ENCODE peak calls at places on chromosomes 5 and 9, in ten cellular contexts. One of them, this sample, is unnamed.

GRCh38 chr5:31442253-31442820 is 89.6 kb downstream of the DROSHA start:
- DNase-seq in tibial artery: no peak
- DNase-seq in GM13977: no peak
- DNase-seq in pancreas: no peak
- DNase-seq in gastrocnemius medialis: no peak
- DNase-seq in lower leg skin: no peak
- DNase-seq in sigmoid colon: no peak
- DNase-seq in PC-3: no peak
- DNase-seq in MM.1S: no peak
- DNase-seq in omental fat pad: no peak
- DNase-seq in this sample: no peak

GRCh38 chr5:6745706-6746217 is 32.5 kb downstream of the TENT4A start:
- DNase-seq in PC-3: peak
- DNase-seq in sigmoid colon: peak
- DNase-seq in gastrocnemius medialis: no peak
- DNase-seq in tibial artery: no peak
- DNase-seq in pancreas: no peak
- DNase-seq in GM13977: peak
- DNase-seq in MM.1S: peak
- DNase-seq in lower leg skin: no peak
- DNase-seq in omental fat pad: no peak
- DNase-seq in this sample: no peak

GRCh38 chr5:31786001-31786757 is 147.2 kb downstream of the PDZD2 start:
- DNase-seq in lower leg skin: no peak
- DNase-seq in PC-3: no peak
- DNase-seq in gastrocnemius medialis: no peak
- DNase-seq in MM.1S: no peak
- DNase-seq in GM13977: no peak
- DNase-seq in tibial artery: no peak
- DNase-seq in pancreas: no peak
- DNase-seq in sigmoid colon: no peak
- DNase-seq in omental fat pad: no peak
- DNase-seq in this sample: no peak

GRCh38 chr5:164336276-164336675 is 830.9 kb downstream of the MAT2B start:
- DNase-seq in tibial artery: no peak
- DNase-seq in omental fat pad: no peak
- DNase-seq in GM13977: no peak
- DNase-seq in MM.1S: no peak
- DNase-seq in PC-3: no peak
- DNase-seq in lower leg skin: no peak
- DNase-seq in pancreas: no peak
- DNase-seq in gastrocnemius medialis: no peak
- DNase-seq in sigmoid colon: no peak
- DNase-seq in this sample: no peak

GRCh38 chr5:178437296-178438075 is 152.7 kb downstream of the COL23A1 start:
- DNase-seq in gastrocnemius medialis: no peak
- DNase-seq in pancreas: no peak
- DNase-seq in omental fat pad: no peak
- DNase-seq in sigmoid colon: no peak
- DNase-seq in tibial artery: peak
- DNase-seq in PC-3: no peak
- DNase-seq in GM13977: no peak
- DNase-seq in MM.1S: no peak
- DNase-seq in lower leg skin: peak
- DNase-seq in this sample: no peak

GRCh38 chr5:80408976-80409926 is 1.4 kb downstream of the ZFYVE16 start:
- DNase-seq in omental fat pad: no peak
- DNase-seq in gastrocnemius medialis: no peak
- DNase-seq in lower leg skin: no peak
- DNase-seq in tibial artery: no peak
- DNase-seq in sigmoid colon: no peak
- DNase-seq in pancreas: no peak
- DNase-seq in PC-3: no peak
- DNase-seq in MM.1S: no peak
- DNase-seq in GM13977: no peak
- DNase-seq in this sample: no peak

GRCh38 chr5:81657386-81657785 is 93.5 kb downstream of the SSBP2 start:
- DNase-seq in tibial artery: no peak
- DNase-seq in MM.1S: no peak
- DNase-seq in PC-3: peak
- DNase-seq in lower leg skin: no peak
- DNase-seq in GM13977: no peak
- DNase-seq in gastrocnemius medialis: no peak
- DNase-seq in pancreas: no peak
- DNase-seq in omental fat pad: no peak
- DNase-seq in sigmoid colon: no peak
- DNase-seq in this sample: no peak

GRCh38 chr5:126645132-126645531 is 44.4 kb downstream of the PHAX start:
- DNase-seq in MM.1S: no peak
- DNase-seq in tibial artery: no peak
- DNase-seq in GM13977: no peak
- DNase-seq in pancreas: no peak
- DNase-seq in omental fat pad: no peak
- DNase-seq in sigmoid colon: no peak
- DNase-seq in PC-3: no peak
- DNase-seq in lower leg skin: no peak
- DNase-seq in gastrocnemius medialis: no peak
- DNase-seq in this sample: no peak

GRCh38 chr9:75979362-75979761 is 88.9 kb downstream of the PCSK5 start:
- DNase-seq in PC-3: no peak
- DNase-seq in omental fat pad: no peak
- DNase-seq in gastrocnemius medialis: no peak
- DNase-seq in sigmoid colon: no peak
- DNase-seq in lower leg skin: no peak
- DNase-seq in MM.1S: no peak
- DNase-seq in pancreas: no peak
- DNase-seq in tibial artery: no peak
- DNase-seq in GM13977: peak
- DNase-seq in this sample: no peak
- TF ChIP-seq CTCF in PC-3: no peak
- TF ChIP-seq CTCF in omental fat pad: no peak
- TF ChIP-seq CTCF in gastrocnemius medialis: no peak
- TF ChIP-seq CTCF in sigmoid colon: no peak
- TF ChIP-seq CTCF in lower leg skin: no peak
- TF ChIP-seq CTCF in MM.1S: no peak
- TF ChIP-seq CTCF in pancreas: no peak
- TF ChIP-seq CTCF in tibial artery: no peak
- TF ChIP-seq CTCF in GM13977: peak
- TF ChIP-seq CTCF in this sample: no peak

GRCh38 chr9:97633859-97634485 is 351 bp downstream of the NCBP1 start:
- DNase-seq in GM13977: peak
- DNase-seq in gastrocnemius medialis: no peak
- DNase-seq in omental fat pad: no peak
- DNase-seq in pancreas: no peak
- DNase-seq in MM.1S: peak
- DNase-seq in sigmoid colon: no peak
- DNase-seq in tibial artery: no peak
- DNase-seq in lower leg skin: no peak
- DNase-seq in PC-3: peak
- DNase-seq in this sample: no peak

GRCh38 chr9:97640290-97640689 is 6.7 kb downstream of the NCBP1 start:
- DNase-seq in gastrocnemius medialis: no peak
- DNase-seq in PC-3: no peak
- DNase-seq in GM13977: no peak
- DNase-seq in pancreas: no peak
- DNase-seq in omental fat pad: no peak
- DNase-seq in sigmoid colon: no peak
- DNase-seq in MM.1S: no peak
- DNase-seq in lower leg skin: no peak
- DNase-seq in tibial artery: no peak
- DNase-seq in this sample: no peak

GRCh38 chr9:97635026-97635425 is 1.4 kb downstream of the NCBP1 start:
- DNase-seq in PC-3: peak
- DNase-seq in sigmoid colon: no peak
- DNase-seq in pancreas: no peak
- DNase-seq in omental fat pad: no peak
- DNase-seq in lower leg skin: no peak
- DNase-seq in MM.1S: no peak
- DNase-seq in gastrocnemius medialis: no peak
- DNase-seq in tibial artery: no peak
- DNase-seq in GM13977: no peak
- DNase-seq in this sample: no peak

GRCh38 chr9:97636903-97637302 is 3.3 kb downstream of the NCBP1 start:
- DNase-seq in sigmoid colon: no peak
- DNase-seq in lower leg skin: no peak
- DNase-seq in MM.1S: no peak
- DNase-seq in tibial artery: no peak
- DNase-seq in gastrocnemius medialis: no peak
- DNase-seq in omental fat pad: no peak
- DNase-seq in PC-3: no peak
- DNase-seq in pancreas: no peak
- DNase-seq in GM13977: no peak
- DNase-seq in this sample: no peak

DNA sequence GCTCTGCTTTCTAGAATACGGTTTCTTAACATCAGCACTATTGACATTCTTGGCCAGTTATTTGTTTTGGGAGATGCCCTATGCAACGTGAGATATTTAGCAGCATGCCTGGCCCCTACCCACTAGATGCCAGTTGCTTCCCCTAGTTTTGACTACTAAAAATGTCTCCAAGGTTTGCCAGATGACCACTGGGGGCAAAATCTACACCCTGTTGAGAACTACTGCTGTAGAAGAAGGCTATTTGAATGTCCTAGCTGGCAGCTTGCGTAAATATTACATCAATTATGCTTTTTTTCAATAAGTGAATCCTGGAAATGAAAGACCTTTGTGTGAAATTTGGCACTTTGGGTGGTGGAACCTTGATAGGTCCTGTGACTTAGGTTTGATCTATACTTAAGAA is 5.0 kb downstream of the NCBP1 start:
- DNase-seq in tibial artery: no peak
- DNase-seq in MM.1S: no peak
- DNase-seq in pancreas: no peak
- DNase-seq in gastrocnemius medialis: no peak
- DNase-seq in GM13977: no peak
- DNase-seq in sigmoid colon: no peak
- DNase-seq in lower leg skin: no peak
- DNase-seq in PC-3: peak
- DNase-seq in omental fat pad: no peak
- DNase-seq in this sample: no peak
- TF ChIP-seq CTCF in tibial artery: peak
- TF ChIP-seq CTCF in MM.1S: peak
- TF ChIP-seq CTCF in pancreas: no peak
- TF ChIP-seq CTCF in gastrocnemius medialis: no peak
- TF ChIP-seq CTCF in GM13977: no peak
- TF ChIP-seq CTCF in sigmoid colon: no peak
- TF ChIP-seq CTCF in lower leg skin: no peak
- TF ChIP-seq CTCF in PC-3: peak
- TF ChIP-seq CTCF in omental fat pad: no peak
- TF ChIP-seq CTCF in this sample: no peak

GRCh38 chr5:97042981-97043380 is 99.4 kb downstream of the LIX1 start:
- DNase-seq in GM13977: no peak
- DNase-seq in sigmoid colon: no peak
- DNase-seq in gastrocnemius medialis: no peak
- DNase-seq in pancreas: no peak
- DNase-seq in lower leg skin: no peak
- DNase-seq in tibial artery: no peak
- DNase-seq in omental fat pad: no peak
- DNase-seq in PC-3: no peak
- DNase-seq in MM.1S: no peak
- DNase-seq in this sample: no peak

GRCh38 chr5:97043511-97043910 is 98.9 kb downstream of the LIX1 start:
- DNase-seq in lower leg skin: no peak
- DNase-seq in sigmoid colon: no peak
- DNase-seq in tibial artery: no peak
- DNase-seq in MM.1S: no peak
- DNase-seq in pancreas: no peak
- DNase-seq in omental fat pad: no peak
- DNase-seq in GM13977: no peak
- DNase-seq in PC-3: no peak
- DNase-seq in gastrocnemius medialis: no peak
- DNase-seq in this sample: no peak

GRCh38 chr5:97041239-97041638 is 101.2 kb downstream of the LIX1 start:
- DNase-seq in MM.1S: no peak
- DNase-seq in lower leg skin: no peak
- DNase-seq in pancreas: no peak
- DNase-seq in tibial artery: no peak
- DNase-seq in GM13977: no peak
- DNase-seq in gastrocnemius medialis: no peak
- DNase-seq in omental fat pad: no peak
- DNase-seq in sigmoid colon: no peak
- DNase-seq in PC-3: no peak
- DNase-seq in this sample: no peak

GRCh38 chr5:97046270-97046982 is 96.0 kb downstream of the LIX1 start:
- DNase-seq in GM13977: no peak
- DNase-seq in gastrocnemius medialis: no peak
- DNase-seq in sigmoid colon: no peak
- DNase-seq in pancreas: no peak
- DNase-seq in lower leg skin: no peak
- DNase-seq in omental fat pad: no peak
- DNase-seq in MM.1S: no peak
- DNase-seq in PC-3: peak
- DNase-seq in tibial artery: no peak
- DNase-seq in this sample: no peak

DNA sequence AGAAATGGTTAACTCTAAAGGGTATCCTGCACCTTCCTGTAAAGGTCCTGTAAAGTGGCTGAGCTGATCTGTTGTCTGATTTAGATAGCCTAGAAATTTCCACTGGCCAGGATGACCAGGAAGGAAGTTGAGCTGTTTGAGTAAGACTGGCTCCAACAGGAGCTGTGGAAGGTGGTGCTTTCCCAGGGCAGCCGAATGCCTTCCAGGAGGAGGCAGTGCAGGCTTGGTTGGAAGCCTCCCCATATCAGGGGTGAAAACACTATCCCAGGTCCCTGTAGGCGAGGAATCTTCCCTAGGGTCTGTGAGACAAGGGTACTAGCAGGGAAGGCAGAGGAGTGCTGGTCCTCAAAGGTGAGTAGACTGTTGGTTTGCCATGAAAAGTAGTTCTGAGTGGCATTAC is 98.4 kb downstream of the LIX1 start:
- DNase-seq in PC-3: peak
- DNase-seq in GM13977: no peak
- DNase-seq in pancreas: peak
- DNase-seq in tibial artery: no peak
- DNase-seq in MM.1S: no peak
- DNase-seq in omental fat pad: no peak
- DNase-seq in sigmoid colon: peak
- DNase-seq in gastrocnemius medialis: no peak
- DNase-seq in lower leg skin: no peak
- DNase-seq in this sample: no peak
- TF ChIP-seq CTCF in PC-3: peak
- TF ChIP-seq CTCF in GM13977: peak
- TF ChIP-seq CTCF in pancreas: no peak
- TF ChIP-seq CTCF in tibial artery: peak
- TF ChIP-seq CTCF in MM.1S: no peak
- TF ChIP-seq CTCF in omental fat pad: no peak
- TF ChIP-seq CTCF in sigmoid colon: peak
- TF ChIP-seq CTCF in gastrocnemius medialis: peak
- TF ChIP-seq CTCF in lower leg skin: no peak
- TF ChIP-seq CTCF in this sample: no peak

DNA sequence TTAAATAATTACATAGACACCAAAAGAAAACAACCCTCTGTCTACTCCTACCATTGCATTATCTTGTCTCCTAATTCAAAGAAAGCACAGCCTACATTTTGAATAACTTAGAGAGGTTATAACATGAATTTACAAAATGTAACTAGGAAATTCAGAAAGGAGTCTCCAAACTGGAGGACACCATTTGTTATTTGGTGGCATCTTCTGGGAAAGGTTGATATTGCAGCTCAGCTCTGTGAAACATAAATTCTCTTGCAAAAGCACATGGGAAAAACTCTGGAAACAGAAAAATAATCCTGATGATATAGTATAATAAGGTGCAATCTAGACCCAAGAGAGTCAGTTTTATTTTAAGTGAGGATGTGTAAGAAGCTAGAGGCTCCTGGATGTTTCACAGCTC is 215.3 kb downstream of the MLLT3 start:
- DNase-seq in sigmoid colon: no peak
- DNase-seq in omental fat pad: no peak
- DNase-seq in PC-3: no peak
- DNase-seq in lower leg skin: no peak
- DNase-seq in gastrocnemius medialis: no peak
- DNase-seq in pancreas: no peak
- DNase-seq in tibial artery: no peak
- DNase-seq in MM.1S: no peak
- DNase-seq in GM13977: no peak
- DNase-seq in this sample: no peak
- TF ChIP-seq CTCF in sigmoid colon: no peak
- TF ChIP-seq CTCF in omental fat pad: no peak
- TF ChIP-seq CTCF in PC-3: peak
- TF ChIP-seq CTCF in lower leg skin: no peak
- TF ChIP-seq CTCF in gastrocnemius medialis: no peak
- TF ChIP-seq CTCF in pancreas: no peak
- TF ChIP-seq CTCF in tibial artery: no peak
- TF ChIP-seq CTCF in MM.1S: no peak
- TF ChIP-seq CTCF in GM13977: no peak
- TF ChIP-seq CTCF in this sample: no peak